ENCODE peak calls at places on chromosome 22, in eight cellular contexts. D is psoas muscle, J is mammary epithelial cell, V is A673, Z is esophagus squamous epithelium, X is lower lobe of right lung, O is kidney, G is left lung. M is an unnamed sample.

GRCh38 chr22:21726650-21727049 is 8.9 kb downstream of the YPEL1 start:
- DNase-seq in D (no peak), J (no peak), V (peak; percentile 53), Z (no peak), X (no peak), O (no peak), G (no peak), M (no peak)

GRCh38 chr22:20918663-20919220 is 1.5 kb downstream of the CRKL start:
- DNase-seq in D (no peak), J (peak; percentile 32), V (peak; percentile 8), Z (no peak), X (no peak), O (no peak), G (no peak), M (no peak)

GRCh38 chr22:46274381-46274780 is 6.6 kb downstream of the TTC38 start:
- DNase-seq in D (peak; percentile 29), J (no peak), V (no peak), Z (no peak), X (no peak), O (no peak), G (no peak), M (no peak)

GRCh38 chr22:49971232-49972162 is 10.9 kb downstream of the PIM3 start:
- DNase-seq in D (peak; percentile 95), J (no peak), V (no peak), Z (no peak), X (peak; percentile 94), O (peak; percentile 95), G (peak; percentile 87), M (no peak)

GRCh38 chr22:46267431-46268279 is at the start of gene TTC38:
- DNase-seq in D (peak; percentile 98), J (peak; percentile 68), V (peak; percentile 61), Z (no peak), X (peak; percentile 95), O (peak; percentile 96), G (peak; percentile 94), M (peak; percentile 8)

GRCh38 chr22:49137216-49137840 is 690.3 kb downstream of the BRD1 start:
- DNase-seq in D (no peak), J (no peak), V (no peak), Z (no peak), X (no peak), O (no peak), G (no peak), M (no peak)

GRCh38 chr22:17119481-17120202 is 1.5 kb downstream of the TMEM121B start:
- DNase-seq in D (peak; percentile 80), J (no peak), V (peak; percentile 23), Z (no peak), X (no peak), O (no peak), G (no peak), M (no peak)

GRCh38 chr22:28498044-28498443 is 181.6 kb downstream of the TTC28 start:
- DNase-seq in D (no peak), J (no peak), V (no peak), Z (no peak), X (no peak), O (no peak), G (no peak), M (no peak)

GRCh38 chr22:41062146-41062545 is 30.2 kb upstream of the EP300 start:
- DNase-seq in D (no peak), J (no peak), V (no peak), Z (no peak), X (no peak), O (no peak), G (no peak), M (no peak)

GRCh38 chr22:35425971-35426800 is 26.2 kb downstream of the MCM5 start:
- DNase-seq in D (no peak), J (no peak), V (peak; percentile 12), Z (no peak), X (no peak), O (peak; percentile 59), G (no peak), M (no peak)

GRCh38 chr22:34493471-34493870 is 572.5 kb upstream of the ISX start:
- DNase-seq in D (no peak), J (no peak), V (no peak), Z (no peak), X (no peak), O (no peak), G (no peak), M (no peak)

GRCh38 chr22:38843201-38843715 is 570 bp downstream of the NPTXR start:
- DNase-seq in D (peak; percentile 71), J (peak; percentile 56), V (peak; percentile 92), Z (no peak), X (peak; percentile 59), O (no peak), G (no peak), M (peak; percentile 23)

GRCh38 chr22:20431520-20432237 is 5.9 kb downstream of the SCARF2 start:
- DNase-seq in D (peak; percentile 38), J (no peak), V (no peak), Z (no peak), X (peak; percentile 51), O (peak; percentile 79), G (peak; percentile 32), M (no peak)

GRCh38 chr22:50694099-50694498 is 21.5 kb downstream of the SHANK3 start:
- DNase-seq in D (no peak), J (no peak), V (no peak), Z (no peak), X (no peak), O (no peak), G (no peak), M (peak; percentile 9)

GRCh38 chr22:32920734-32921133 is 119.2 kb downstream of the TIMP3 start:
- DNase-seq in D (no peak), J (no peak), V (no peak), Z (no peak), X (no peak), O (no peak), G (no peak), M (no peak)
- H3K27ac ChIP-seq in D (no peak overlapping the region), J (no peak overlapping the region), V (no peak overlapping the region), Z (no peak overlapping the region), X (no peak overlapping the region), O (no peak overlapping the region), G (no peak overlapping the region), M (no peak overlapping the region)

GRCh38 chr22:42642801-42643631 is 2.6 kb upstream of the ATP5MGL start:
- DNase-seq in D (no peak), J (no peak), V (no peak), Z (no peak), X (no peak), O (no peak), G (no peak), M (no peak)
- H3K4me1 ChIP-seq in D (peaks cover 66% of the 10 kb centered on the region), J (peaks cover 34% of the 10 kb centered on the region), V (peaks cover 41% of the 10 kb centered on the region), Z (peaks cover 73% of the 10 kb centered on the region), X (peaks cover 76% of the 10 kb centered on the region), O (peaks cover 46% of the 10 kb centered on the region), G (peaks cover 49% of the 10 kb centered on the region), M (peaks cover 29% of the 10 kb centered on the region)

DNA sequence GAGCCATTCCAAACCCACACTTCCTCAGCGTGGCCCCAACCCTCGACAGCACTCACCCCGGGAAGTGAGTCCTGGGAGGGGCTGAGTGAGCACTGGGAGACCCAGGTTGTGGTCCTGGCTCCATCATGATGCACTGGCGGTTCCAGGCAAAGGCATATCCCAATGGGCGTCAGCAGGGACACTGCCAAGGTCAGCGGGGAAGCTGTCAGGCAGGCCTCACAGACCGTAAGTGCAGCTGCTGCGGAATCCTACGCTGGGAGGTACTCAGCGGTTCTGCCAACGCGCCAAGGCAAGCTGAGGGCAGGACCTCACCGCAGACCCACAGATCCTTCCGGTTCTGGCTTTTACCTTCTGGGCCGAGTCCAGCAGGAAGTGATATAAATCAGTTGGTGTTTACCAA is 1.4 kb upstream of the GAL3ST1 start:
- DNase-seq in D (no peak), J (no peak), V (no peak), Z (no peak), X (no peak), O (no peak), G (no peak), M (no peak)
- H3K27ac ChIP-seq in D (no peak overlapping the region), J (no peak overlapping the region), V (no peak overlapping the region), Z (no peak overlapping the region), X (no peak overlapping the region), O (peak overlapping the region; percentile 60), G (no peak overlapping the region), M (no peak overlapping the region)

DNA sequence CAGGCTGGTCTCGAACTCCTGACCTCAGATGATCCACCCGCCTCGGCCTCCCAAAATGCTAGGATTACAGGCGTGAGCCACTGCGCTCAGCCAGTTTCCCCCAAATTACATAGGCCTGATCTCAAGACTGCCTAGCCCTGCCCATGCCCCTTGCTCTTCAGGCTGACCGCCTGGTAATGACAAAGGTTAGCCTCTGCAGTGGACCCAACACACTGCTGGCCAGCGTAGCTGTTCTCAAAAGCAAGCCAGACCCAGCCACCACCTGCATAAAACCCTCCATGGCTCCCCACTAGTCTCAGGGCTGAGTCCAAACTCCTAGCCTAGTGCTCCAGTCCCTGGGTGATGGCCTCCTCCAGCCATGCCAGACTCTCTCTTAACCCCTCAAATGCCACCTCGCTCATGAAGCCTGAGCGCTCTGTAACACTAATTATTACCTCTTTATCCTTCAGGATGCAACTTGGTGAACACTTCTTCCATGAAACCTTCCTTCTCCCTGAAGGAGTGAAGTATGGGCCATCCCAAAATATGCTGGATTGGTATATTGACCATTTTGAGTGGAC is 836 bp upstream of the RSPH14 start:
- DNase-seq in D (no peak), J (no peak), V (no peak), Z (no peak), X (no peak), O (no peak), G (no peak), M (no peak)
- H3K4me1 ChIP-seq in D (peaks cover 9% of the 10 kb centered on the region), J (peaks cover 32% of the 10 kb centered on the region), V (peaks cover 4% of the 10 kb centered on the region), Z (peaks cover 83% of the 10 kb centered on the region), X (peaks cover 50% of the 10 kb centered on the region), O (peaks cover 21% of the 10 kb centered on the region), G (peaks cover 8% of the 10 kb centered on the region), M (peaks cover 10% of the 10 kb centered on the region)

DNA sequence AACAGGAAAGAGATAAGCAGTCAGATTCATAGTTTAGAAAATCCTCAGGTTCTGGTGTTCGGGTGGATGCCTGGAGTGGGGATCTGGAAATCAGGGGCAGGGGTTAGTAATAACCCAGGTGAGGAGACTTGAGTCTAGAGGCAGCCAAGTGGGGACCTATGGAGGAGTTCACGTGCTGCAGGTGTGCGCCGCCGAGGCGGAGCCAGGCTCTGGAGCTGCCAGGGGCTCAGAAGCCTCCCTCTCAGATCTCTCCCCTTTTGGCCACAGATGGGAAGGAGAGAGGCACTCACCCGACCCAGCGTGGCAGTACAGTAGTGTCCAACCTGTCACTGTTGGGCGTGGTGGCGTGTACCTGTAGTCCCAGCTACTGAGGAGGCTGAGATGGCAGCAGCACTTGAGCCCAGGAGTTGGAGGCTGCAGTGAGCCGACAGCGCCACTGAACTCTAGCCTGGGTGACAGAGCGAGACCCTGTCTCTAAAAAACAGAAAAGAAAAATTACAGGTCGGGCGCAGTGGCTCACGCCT is 27.5 kb downstream of the TXN2 start:
- DNase-seq in D (no peak), J (no peak), V (no peak), Z (no peak), X (no peak), O (no peak), G (no peak), M (no peak)
- H3K27ac ChIP-seq in D (peak overlapping the region; percentile 96), J (no peak overlapping the region), V (no peak overlapping the region), Z (peak overlapping the region; percentile 19), X (peak overlapping the region; percentile 92), O (no peak overlapping the region), G (peak overlapping the region; percentile 94), M (no peak overlapping the region)

GRCh38 chr22:30370681-30371080 is 13.9 kb downstream of the CCDC157 start:
- DNase-seq in D (no peak), J (peak; percentile 8), V (no peak), Z (no peak), X (no peak), O (no peak), G (no peak), M (no peak)
- H3K4me1 ChIP-seq in D (no peaks in the 10 kb centered on the region), J (peaks cover 14% of the 10 kb centered on the region), V (no peaks in the 10 kb centered on the region), Z (no peaks in the 10 kb centered on the region), X (no peaks in the 10 kb centered on the region), O (peaks cover 2% of the 10 kb centered on the region), G (no peaks in the 10 kb centered on the region), M (no peaks in the 10 kb centered on the region)

M was measured in foreskin keratinocyte.